ENCODE peak calls at places on chromosomes 7 and 10, in four cellular contexts. K is K562, P is HepG2, S is H1. I is an unnamed sample.

GRCh38 chr10:21694646-21695045 is 160.6 kb downstream of the MLLT10 start:
- DNase-seq in K (no peak), P (no peak), S (no peak), I (no peak)

GRCh38 chr7:17039372-17039771 is 157.6 kb upstream of the AGR3 start:
- DNase-seq in K (no peak), P (no peak), S (no peak), I (no peak)

GRCh38 chr10:23173549-23174074 is 18.5 kb upstream of the PTF1A start:
- DNase-seq in K (no peak), P (no peak), S (peak), I (no peak)

GRCh38 chr10:98328640-98329039 is 60.6 kb upstream of the LOXL4 start:
- DNase-seq in K (no peak), P (no peak), S (no peak), I (no peak)

GRCh38 chr7:26618458-26618857 is 245.9 kb downstream of the SKAP2 start:
- DNase-seq in K (no peak), P (peak), S (no peak), I (no peak)

GRCh38 chr7:94374231-94374630 is 20.5 kb upstream of the COL1A2 start:
- DNase-seq in K (no peak), P (no peak), S (no peak), I (no peak)

GRCh38 chr7:105756402-105756801 is 120.0 kb downstream of the ATXN7L1 start:
- DNase-seq in K (no peak), P (no peak), S (no peak), I (no peak)

GRCh38 chr7:118080947-118081346 is 103.0 kb upstream of the LSM8 start:
- DNase-seq in K (peak), P (no peak), S (no peak), I (peak)

GRCh38 chr10:100982916-100983830 is 4.1 kb downstream of the MRPL43 start:
- DNase-seq in K (no peak), P (no peak), S (no peak), I (no peak)

GRCh38 chr7:138125119-138125518 is 48.9 kb downstream of the AKR1D1 start:
- DNase-seq in K (no peak), P (no peak), S (no peak), I (no peak)

GRCh38 chr10:132722980-132723970 is 62.7 kb downstream of the NKX6-2 start:
- DNase-seq in K (no peak), P (no peak), S (no peak), I (no peak)

GRCh38 chr10:124566981-124567835 is 105.6 kb downstream of the LHPP start:
- DNase-seq in K (peak), P (no peak), S (no peak), I (no peak)

GRCh38 chr7:47420117-47420780 is 161.7 kb downstream of the TNS3 start:
- DNase-seq in K (no peak), P (no peak), S (no peak), I (no peak)

GRCh38 chr7:136324073-136324704 is 347.0 kb upstream of the MTPN start:
- DNase-seq in K (peak), P (no peak), S (no peak), I (no peak)

GRCh38 chr10:13056461-13057077 is 43.4 kb upstream of the OPTN start:
- DNase-seq in K (no peak), P (no peak), S (no peak), I (peak)

GRCh38 chr7:140003913-140004382 is 58.8 kb downstream of the PARP12 start:
- DNase-seq in K (peak), P (peak), S (peak), I (peak)

GRCh38 chr7:47526466-47526865 is 55.4 kb downstream of the TNS3 start:
- DNase-seq in K (no peak), P (no peak), S (no peak), I (no peak)

GRCh38 chr10:69644658-69645295 is 14.7 kb downstream of the FAM241B start:
- DNase-seq in K (peak), P (peak), S (peak), I (peak)

GRCh38 chr10:101772017-101772894 is 3.7 kb downstream of the FGF8 start:
- DNase-seq in K (no peak), P (no peak), S (peak), I (no peak)

GRCh38 chr7:76372984-76373833 is 14.4 kb upstream of the YWHAG start:
- DNase-seq in K (peak), P (no peak), S (no peak), I (peak)

GRCh38 chr7:139362981-139363380 is 3.3 kb downstream of the LUC7L2 start:
- DNase-seq in K (no peak), P (no peak), S (no peak), I (no peak)

GRCh38 chr10:70458329-70459060 is 17.0 kb upstream of the NODAL start:
- DNase-seq in K (peak), P (no peak), S (peak), I (no peak)

GRCh38 chr7:82331234-82331633 is 112.3 kb downstream of the CACNA2D1 start:
- DNase-seq in K (no peak), P (no peak), S (no peak), I (no peak)

GRCh38 chr7:265998-266850 is 23.7 kb upstream of the FOXL3 start:
- DNase-seq in K (no peak), P (no peak), S (no peak), I (no peak)

GRCh38 chr7:92916751-92917369 is 80.5 kb upstream of the CDK6 start:
- DNase-seq in K (no peak), P (peak), S (no peak), I (peak)

GRCh38 chr7:1086588-1087461 is 1.1 kb upstream of the GPER1 start:
- DNase-seq in K (peak), P (peak), S (peak), I (peak)

GRCh38 chr10:61900829-61901783 is at the start of gene ARID5B:
- DNase-seq in K (peak), P (peak), S (peak), I (peak)

GRCh38 chr7:142554555-142555532 is 194.4 kb upstream of the PRSS1 start:
- DNase-seq in K (no peak), P (no peak), S (no peak), I (no peak)

GRCh38 chr7:75624134-75624832 is 114.5 kb downstream of the HIP1 start:
- DNase-seq in K (peak), P (no peak), S (no peak), I (no peak)

GRCh38 chr7:28149291-28150101 is 31.1 kb downstream of the JAZF1 start:
- DNase-seq in K (no peak), P (no peak), S (no peak), I (no peak)

GRCh38 chr7:151819826-151820225 is 57.1 kb downstream of the PRKAG2 start:
- DNase-seq in K (no peak), P (no peak), S (no peak), I (no peak)

GRCh38 chr10:132547421-132547861 is 9.9 kb downstream of the INPP5A start:
- DNase-seq in K (no peak), P (no peak), S (no peak), I (no peak)

GRCh38 chr7:34042406-34042805 is 137.1 kb downstream of the BMPER start:
- DNase-seq in K (no peak), P (no peak), S (no peak), I (no peak)

GRCh38 chr10:51020175-51020574 is 54.1 kb upstream of the PRKG1 start:
- DNase-seq in K (no peak), P (no peak), S (no peak), I (no peak)

GRCh38 chr10:80468002-80468401 is 13.9 kb downstream of the TSPAN14 start:
- DNase-seq in K (peak), P (no peak), S (no peak), I (no peak)

GRCh38 chr10:109978481-109978880 is 29.3 kb upstream of the ADD3 start:
- DNase-seq in K (peak), P (peak), S (peak), I (peak)

DNA sequence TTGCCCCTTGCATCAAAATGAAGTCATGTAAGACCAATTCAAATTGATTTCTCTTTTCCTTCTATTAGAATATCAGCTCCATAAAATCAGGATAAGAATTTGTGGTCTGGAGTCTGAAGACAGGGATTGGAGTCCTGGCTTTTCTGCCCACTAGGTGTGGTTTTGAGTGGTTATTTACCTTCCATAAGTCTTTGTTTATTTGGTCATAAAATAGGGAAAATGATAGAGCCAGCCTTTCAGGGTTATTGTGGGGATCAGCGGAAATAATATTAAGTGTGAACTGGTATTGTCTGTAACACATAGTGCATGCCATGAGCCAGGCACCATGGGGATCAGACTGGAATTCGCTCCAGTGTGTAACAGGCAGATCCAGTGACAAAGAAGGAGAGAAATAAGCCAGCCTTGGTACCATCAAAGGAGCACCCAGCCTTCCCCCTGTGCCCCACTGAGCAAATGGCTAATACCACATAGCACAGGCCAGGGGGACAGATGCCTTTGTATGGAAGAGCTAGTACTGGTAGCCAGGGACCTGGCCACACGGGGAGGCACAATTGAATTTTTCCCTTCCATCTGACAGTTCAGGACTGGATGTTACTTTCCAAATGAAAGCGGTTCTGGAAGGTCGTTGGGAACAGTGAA is 509.7 kb upstream of the PODXL start:
- DNase-seq in K (no peak), P (no peak), S (no peak), I (no peak)
- TF ChIP-seq CEBPB in K (no peak), P (no peak), S (no peak), I (no peak)

GRCh38 chr10:86439544-86439943 is 72.9 kb upstream of the GRID1 start:
- DNase-seq in K (peak), P (peak), S (no peak), I (peak)
- TF ChIP-seq JUN in K (no peak), P (no peak), S (no peak), I (no peak)

GRCh38 chr7:23353172-23353571 is 54.0 kb downstream of the MALSU1 start:
- DNase-seq in K (no peak), P (no peak), S (no peak), I (no peak)
- TF ChIP-seq CEBPB in K (no peak), P (no peak), S (no peak), I (no peak)

DNA sequence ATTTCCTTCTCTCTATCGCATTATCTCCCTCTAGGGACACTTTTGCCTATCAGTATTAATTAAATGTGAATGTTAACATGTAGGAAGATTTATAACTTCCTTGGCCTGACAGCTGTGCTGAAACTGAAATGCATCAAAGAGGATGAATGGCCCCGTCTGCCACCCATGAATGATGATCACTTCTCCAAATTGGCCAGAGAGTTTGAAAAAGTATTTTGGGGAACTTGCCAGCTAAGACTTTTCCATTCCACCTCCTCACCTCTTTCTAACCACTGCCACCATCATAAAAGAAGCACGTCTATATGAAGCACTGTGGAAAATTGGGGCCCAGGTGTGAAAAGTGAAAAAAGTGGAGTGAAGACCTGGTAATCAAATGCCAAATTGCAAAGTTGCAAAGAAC is 25.4 kb upstream of the ST8SIA6 start:
- DNase-seq in K (no peak), P (no peak), S (no peak), I (no peak)
- TF ChIP-seq JUN in K (no peak), P (no peak), S (no peak), I (no peak)

DNA sequence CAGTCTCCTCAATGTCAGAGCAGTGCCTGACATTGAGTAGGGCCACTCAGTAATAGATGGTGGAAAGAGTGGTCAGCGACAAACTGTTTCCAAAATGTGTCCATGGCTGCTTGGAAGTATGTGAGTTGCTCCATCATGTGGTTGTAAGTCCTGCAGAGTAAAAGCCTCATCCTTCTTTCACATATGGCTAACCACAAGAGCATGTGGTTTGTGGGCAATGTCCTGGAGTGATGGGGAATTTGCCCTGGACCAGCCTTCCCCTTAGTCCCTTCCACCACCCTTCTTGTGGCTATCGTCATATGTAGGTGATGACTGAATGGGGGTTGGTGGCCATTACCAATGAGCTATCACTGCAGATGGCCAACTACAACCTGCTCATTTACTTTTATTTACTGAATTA is 33.0 kb upstream of the PLXNA4 start:
- DNase-seq in K (no peak), P (no peak), S (no peak), I (no peak)
- TF ChIP-seq CEBPB in K (no peak), P (no peak), S (no peak), I (no peak)

DNA sequence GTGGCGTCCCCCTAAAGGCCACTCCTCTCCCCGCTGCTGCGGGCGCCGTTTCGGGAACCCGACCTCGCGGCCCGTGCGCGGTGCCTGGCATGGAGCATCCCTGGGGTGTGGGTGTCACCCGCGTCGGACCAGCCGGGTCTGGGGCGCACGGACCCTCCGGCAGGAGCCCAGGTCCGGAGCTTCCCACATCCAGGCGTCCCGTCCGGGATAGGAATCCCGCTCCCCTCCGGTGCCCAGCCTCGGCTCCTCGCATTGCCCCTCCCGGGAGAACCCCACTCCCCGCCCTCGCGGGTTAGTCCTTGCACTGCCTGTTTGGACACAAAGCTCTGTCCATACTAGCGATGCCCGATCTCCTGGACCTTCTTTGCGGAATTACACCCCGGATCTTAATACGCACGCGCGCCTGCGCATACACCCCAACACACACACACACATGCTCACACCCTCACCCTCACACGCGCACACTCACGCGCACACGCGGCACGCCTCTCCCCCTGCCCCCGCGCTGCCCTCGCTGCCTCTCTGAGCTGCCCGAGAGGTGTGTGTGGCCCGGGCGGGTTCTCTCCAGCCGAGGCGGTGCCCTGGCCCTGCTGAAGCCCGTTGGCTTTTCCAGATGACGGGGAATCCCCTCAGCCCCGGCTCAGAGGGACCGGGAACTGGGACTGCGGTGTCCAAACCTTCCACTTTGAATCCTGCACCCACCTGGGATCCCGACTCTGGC is 925 bp downstream of the MTURN start:
- DNase-seq in K (no peak), P (peak), S (peak), I (peak)
- TF ChIP-seq JUN in K (no peak), P (no peak), S (no peak), I (no peak)

GRCh38 chr10:71963351-71963755 is 842 bp upstream of the CHST3 start:
- DNase-seq in K (no peak), P (no peak), S (peak), I (no peak)
- TF ChIP-seq CEBPB in K (no peak), P (no peak), S (no peak), I (no peak)

DNA sequence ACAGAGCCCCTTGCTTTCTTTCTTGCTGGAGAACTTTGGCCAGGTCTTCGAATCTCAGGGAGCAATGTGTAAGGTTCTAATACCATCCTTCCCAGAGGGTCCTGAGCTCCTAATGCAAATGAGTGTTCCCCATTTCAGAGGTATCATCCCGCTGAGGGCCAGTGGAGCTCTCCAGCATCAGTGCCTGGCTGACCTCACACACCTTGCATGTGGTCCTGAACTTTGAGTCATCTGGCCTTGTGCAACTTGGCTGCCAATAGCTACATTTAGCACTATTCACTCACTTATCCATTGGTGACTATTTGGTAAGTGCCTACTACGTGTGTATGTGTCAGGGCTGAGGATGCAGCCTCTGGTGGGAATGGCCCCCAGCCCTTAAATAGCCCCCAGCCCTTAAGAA is 48.4 kb upstream of the HABP2 start:
- DNase-seq in K (no peak), P (no peak), S (no peak), I (no peak)
- TF ChIP-seq JUN in K (no peak), P (no peak), S (no peak), I (no peak)

GRCh38 chr10:85600744-85601081 is 765.9 kb downstream of the GRID1 start:
- DNase-seq in K (no peak), P (no peak), S (peak), I (no peak)

GRCh38 chr10:85601526-85601925 is 765.1 kb downstream of the GRID1 start:
- DNase-seq in K (no peak), P (no peak), S (peak), I (no peak)

GRCh38 chr10:85602713-85603112 is 763.9 kb downstream of the GRID1 start:
- DNase-seq in K (no peak), P (no peak), S (peak), I (no peak)

GRCh38 chr10:85603167-85603940 is 763.2 kb downstream of the GRID1 start:
- DNase-seq in K (no peak), P (no peak), S (peak), I (no peak)

DNA sequence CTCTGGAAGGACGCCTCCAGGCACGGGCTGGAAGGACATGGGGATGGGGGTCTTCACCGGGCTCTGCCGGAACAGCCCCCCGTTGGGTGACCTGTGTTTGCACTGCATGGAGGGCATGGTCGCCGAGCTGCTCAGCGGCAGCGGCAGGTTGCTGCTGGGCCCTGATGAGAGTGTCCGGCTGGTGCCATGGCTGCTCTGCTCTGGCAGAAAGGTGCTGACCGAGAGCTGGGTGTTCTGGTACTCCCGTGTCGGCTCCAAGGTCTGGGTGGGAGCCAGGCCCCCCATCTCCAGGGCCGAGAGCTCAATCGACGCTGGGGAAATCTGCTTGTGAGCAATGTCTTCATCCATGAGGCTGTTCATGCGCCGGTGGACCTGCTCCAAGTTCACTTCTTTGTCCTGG is 764.3 kb downstream of the GRID1 start:
- DNase-seq in K (no peak), P (no peak), S (peak), I (no peak)
- TF ChIP-seq CEBPB in K (no peak), P (no peak), S (no peak), I (no peak)

GRCh38 chr7:13560441-13560840 is 429.0 kb downstream of the ETV1 start:
- DNase-seq in K (no peak), P (no peak), S (no peak), I (no peak)
- TF ChIP-seq JUN in K (no peak), P (no peak), S (no peak), I (no peak)